ENCODE peak calls at places on chromosome 19, in seven cellular contexts. One of them, this sample, is unnamed.

GRCh38 chr19:33280351-33280921 is 21.9 kb downstream of the CEBPA start:
- DNase-seq in CD8-positive, alpha-beta T cell: no peak
- DNase-seq in IMR-90: no peak
- DNase-seq in MCF 10A: no peak
- DNase-seq in activated naive CD8-positive, alpha-beta T cell treated with anti-CD3 and anti-CD28 coated beads for 36 hours: peak; percentile 62
- DNase-seq in astrocyte: no peak
- DNase-seq in foreskin fibroblast: no peak
- DNase-seq in this sample: no peak

GRCh38 chr19:36573948-36574726 is 1.0 kb upstream of the ZNF529 start:
- DNase-seq in activated naive CD8-positive, alpha-beta T cell treated with anti-CD3 and anti-CD28 coated beads for 36 hours: no peak
- DNase-seq in astrocyte: peak; percentile 43
- DNase-seq in IMR-90: peak; percentile 35
- DNase-seq in MCF 10A: peak; percentile 17
- DNase-seq in CD8-positive, alpha-beta T cell: no peak
- DNase-seq in foreskin fibroblast: peak; percentile 18
- DNase-seq in this sample: peak; percentile 47

GRCh38 chr19:45025264-45025663 is 13.6 kb upstream of the CLASRP start:
- DNase-seq in MCF 10A: no peak
- DNase-seq in activated naive CD8-positive, alpha-beta T cell treated with anti-CD3 and anti-CD28 coated beads for 36 hours: no peak
- DNase-seq in CD8-positive, alpha-beta T cell: no peak
- DNase-seq in astrocyte: no peak
- DNase-seq in foreskin fibroblast: no peak
- DNase-seq in IMR-90: no peak
- DNase-seq in this sample: no peak

GRCh38 chr19:677601-678380 is 1.6 kb downstream of the FSTL3 start:
- DNase-seq in activated naive CD8-positive, alpha-beta T cell treated with anti-CD3 and anti-CD28 coated beads for 36 hours: no peak
- DNase-seq in CD8-positive, alpha-beta T cell: no peak
- DNase-seq in IMR-90: no peak
- DNase-seq in foreskin fibroblast: no peak
- DNase-seq in astrocyte: peak; percentile 58
- DNase-seq in MCF 10A: peak; percentile 74
- DNase-seq in this sample: peak; percentile 82

GRCh38 chr19:46803555-46803954 is 15.2 kb upstream of the SLC1A5 start:
- DNase-seq in MCF 10A: no peak
- DNase-seq in CD8-positive, alpha-beta T cell: no peak
- DNase-seq in IMR-90: no peak
- DNase-seq in foreskin fibroblast: no peak
- DNase-seq in activated naive CD8-positive, alpha-beta T cell treated with anti-CD3 and anti-CD28 coated beads for 36 hours: no peak
- DNase-seq in astrocyte: no peak
- DNase-seq in this sample: no peak

GRCh38 chr19:45499196-45500180 is 1.2 kb downstream of the PPM1N start:
- DNase-seq in IMR-90: no peak
- DNase-seq in MCF 10A: peak; percentile 21
- DNase-seq in astrocyte: no peak
- DNase-seq in activated naive CD8-positive, alpha-beta T cell treated with anti-CD3 and anti-CD28 coated beads for 36 hours: peak; percentile 71
- DNase-seq in CD8-positive, alpha-beta T cell: no peak
- DNase-seq in foreskin fibroblast: no peak
- DNase-seq in this sample: no peak

GRCh38 chr19:18009412-18010066 is 1.6 kb downstream of the ARRDC2 start:
- DNase-seq in MCF 10A: peak; percentile 42
- DNase-seq in astrocyte: peak; percentile 17
- DNase-seq in IMR-90: peak; percentile 17
- DNase-seq in CD8-positive, alpha-beta T cell: no peak
- DNase-seq in activated naive CD8-positive, alpha-beta T cell treated with anti-CD3 and anti-CD28 coated beads for 36 hours: no peak
- DNase-seq in foreskin fibroblast: no peak
- DNase-seq in this sample: no peak

GRCh38 chr19:42284641-42285341 is 15.7 kb downstream of the CIC start:
- DNase-seq in IMR-90: no peak
- DNase-seq in CD8-positive, alpha-beta T cell: no peak
- DNase-seq in foreskin fibroblast: no peak
- DNase-seq in astrocyte: no peak
- DNase-seq in activated naive CD8-positive, alpha-beta T cell treated with anti-CD3 and anti-CD28 coated beads for 36 hours: no peak
- DNase-seq in MCF 10A: no peak
- DNase-seq in this sample: no peak

GRCh38 chr19:46299004-46299509 is 2.2 kb downstream of the HIF3A start:
- DNase-seq in foreskin fibroblast: peak; percentile 94
- DNase-seq in astrocyte: peak; percentile 41
- DNase-seq in MCF 10A: peak; percentile 96
- DNase-seq in activated naive CD8-positive, alpha-beta T cell treated with anti-CD3 and anti-CD28 coated beads for 36 hours: no peak
- DNase-seq in CD8-positive, alpha-beta T cell: no peak
- DNase-seq in IMR-90: peak; percentile 50
- DNase-seq in this sample: peak; percentile 71

GRCh38 chr19:53772943-53773342 is 51.2 kb downstream of the NLRP12 start:
- DNase-seq in CD8-positive, alpha-beta T cell: peak; percentile 11
- DNase-seq in astrocyte: peak; percentile 40
- DNase-seq in activated naive CD8-positive, alpha-beta T cell treated with anti-CD3 and anti-CD28 coated beads for 36 hours: peak; percentile 22
- DNase-seq in IMR-90: peak; percentile 47
- DNase-seq in foreskin fibroblast: peak; percentile 35
- DNase-seq in MCF 10A: peak; percentile 59
- DNase-seq in this sample: peak; percentile 38

GRCh38 chr19:15195987-15196682 is 4.7 kb downstream of the NOTCH3 start:
- DNase-seq in IMR-90: no peak
- DNase-seq in CD8-positive, alpha-beta T cell: no peak
- DNase-seq in foreskin fibroblast: no peak
- DNase-seq in MCF 10A: peak; percentile 73
- DNase-seq in astrocyte: no peak
- DNase-seq in activated naive CD8-positive, alpha-beta T cell treated with anti-CD3 and anti-CD28 coated beads for 36 hours: no peak
- DNase-seq in this sample: peak; percentile 84

GRCh38 chr19:46606681-46607440 is 5.7 kb downstream of the CALM3 start:
- DNase-seq in foreskin fibroblast: no peak
- DNase-seq in MCF 10A: no peak
- DNase-seq in CD8-positive, alpha-beta T cell: no peak
- DNase-seq in IMR-90: no peak
- DNase-seq in astrocyte: no peak
- DNase-seq in activated naive CD8-positive, alpha-beta T cell treated with anti-CD3 and anti-CD28 coated beads for 36 hours: no peak
- DNase-seq in this sample: no peak

This sample was measured in mammary epithelial cell.